ENCODE peak calls at places on chromosomes 11 and 22, in six cellular contexts. G, N, Q, J, K and D are unnamed samples. For H3K9me3, the result is how much of the 10 kb centered on the place peaks cover.

GRCh38 chr11:44779736-44780520 is 53.2 kb downstream of the TSPAN18 start:
- DNase-seq in Q (no peak), N (no peak), G (no peak), K (no peak), J (no peak), D (no peak)

GRCh38 chr11:117054382-117054781 is 43.8 kb downstream of the SIK3 start:
- DNase-seq in Q (no peak), J (no peak), G (no peak), K (no peak), N (no peak), D (no peak)

GRCh38 chr11:86588566-86589090 is 83.8 kb downstream of the ME3 start:
- DNase-seq in K (no peak), J (no peak), Q (no peak), N (no peak), G (no peak), D (no peak)

GRCh38 chr11:13337986-13338436 is 60.4 kb downstream of the BMAL1 start:
- DNase-seq in G (no peak), K (peak), J (no peak), N (no peak), Q (no peak), D (no peak)

GRCh38 chr22:23789638-23790037 is 2.9 kb downstream of the SMARCB1 start:
- DNase-seq in J (no peak), Q (no peak), N (no peak), K (no peak), G (no peak), D (no peak)

GRCh38 chr11:1879941-1880720 is 11.6 kb downstream of the PRR33 start:
- DNase-seq in J (no peak), N (peak), K (no peak), Q (peak), G (no peak), D (no peak)

GRCh38 chr22:46129390-46130041 is 20.8 kb upstream of the PPARA start:
- DNase-seq in K (no peak), J (no peak), N (no peak), G (no peak), Q (peak), D (no peak)

GRCh38 chr11:35084817-35085424 is 54.0 kb upstream of the CD44 start:
- DNase-seq in G (no peak), Q (no peak), K (no peak), J (no peak), N (no peak), D (no peak)

GRCh38 chr11:112024178-112024777 is 930 bp upstream of the DLAT start:
- DNase-seq in K (no peak), N (no peak), J (no peak), Q (no peak), G (no peak), D (no peak)

GRCh38 chr11:95059031-95059430 is 7.7 kb upstream of the SRSF8 start:
- DNase-seq in K (no peak), J (no peak), Q (no peak), G (no peak), N (no peak), D (no peak)

GRCh38 chr11:26286472-26287066 is 45.4 kb upstream of the ANO3 start:
- DNase-seq in K (no peak), N (peak), Q (peak), G (no peak), J (no peak), D (peak)

GRCh38 chr22:23754980-23755636 is 883 bp upstream of the VPREB3 start:
- DNase-seq in K (no peak), J (no peak), G (no peak), N (no peak), Q (no peak), D (no peak)

GRCh38 chr11:74680703-74681531 is 50.3 kb downstream of the CHRDL2 start:
- DNase-seq in G (no peak), J (no peak), Q (peak), N (no peak), K (no peak), D (no peak)

GRCh38 chr22:17258015-17258827 is 39.0 kb upstream of the ADA2 start:
- DNase-seq in N (peak), J (no peak), Q (peak), K (no peak), G (peak), D (peak)

GRCh38 chr11:12167098-12167999 is 57.0 kb downstream of the MICAL2 start:
- DNase-seq in G (no peak), Q (no peak), J (peak), K (no peak), N (peak), D (peak)

GRCh38 chr11:44507896-44508440 is 57.5 kb upstream of the CD82 start:
- DNase-seq in K (no peak), N (no peak), Q (no peak), G (no peak), J (no peak), D (no peak)

GRCh38 chr11:85718991-85719807 is 33.2 kb upstream of the CCDC89 start:
- DNase-seq in J (peak), N (peak), Q (peak), G (no peak), K (peak), D (peak)

GRCh38 chr11:76624515-76625379 is 45.8 kb downstream of the LRRC32 start:
- DNase-seq in K (no peak), G (no peak), Q (no peak), N (no peak), J (no peak), D (no peak)

GRCh38 chr11:46697303-46697702 is 3.1 kb downstream of the ARHGAP1 start:
- DNase-seq in K (no peak), N (no peak), G (no peak), J (no peak), Q (no peak), D (no peak)

GRCh38 chr11:117230981-117231636 is 764 bp downstream of the PCSK7 start:
- DNase-seq in K (no peak), J (no peak), G (no peak), Q (no peak), N (no peak), D (peak)

GRCh38 chr22:27022741-27023373 is 365.5 kb downstream of the MIAT start:
- DNase-seq in Q (no peak), N (no peak), G (no peak), K (no peak), J (no peak), D (no peak)

GRCh38 chr11:565921-566509 is 5.2 kb downstream of the RASSF7 start:
- DNase-seq in N (no peak), G (no peak), Q (no peak), K (no peak), J (no peak), D (peak)

GRCh38 chr11:802018-802617 is 2.9 kb downstream of the PIDD1 start:
- DNase-seq in Q (no peak), G (no peak), K (no peak), N (no peak), J (no peak), D (no peak)

GRCh38 chr11:13698147-13698546 is 29.7 kb downstream of the FAR1 start:
- DNase-seq in J (no peak), N (no peak), G (no peak), K (no peak), Q (no peak), D (no peak)

GRCh38 chr11:71153005-71153395 is 99.4 kb downstream of the SHANK2 start:
- DNase-seq in K (no peak), Q (peak), G (no peak), N (peak), J (no peak), D (peak)

GRCh38 chr22:47417699-47418098 is 655.2 kb downstream of the TBC1D22A start:
- DNase-seq in J (no peak), K (no peak), N (no peak), Q (no peak), G (no peak), D (no peak)

GRCh38 chr22:47422736-47423135 is 660.3 kb downstream of the TBC1D22A start:
- DNase-seq in G (no peak), N (no peak), J (no peak), Q (no peak), K (no peak), D (no peak)

GRCh38 chr22:47421846-47422245 is 659.4 kb downstream of the TBC1D22A start:
- DNase-seq in N (no peak), J (no peak), G (no peak), K (no peak), Q (no peak), D (no peak)

GRCh38 chr22:47419239-47419638 is 656.8 kb downstream of the TBC1D22A start:
- DNase-seq in J (no peak), G (no peak), Q (no peak), K (no peak), N (no peak), D (no peak)

DNA sequence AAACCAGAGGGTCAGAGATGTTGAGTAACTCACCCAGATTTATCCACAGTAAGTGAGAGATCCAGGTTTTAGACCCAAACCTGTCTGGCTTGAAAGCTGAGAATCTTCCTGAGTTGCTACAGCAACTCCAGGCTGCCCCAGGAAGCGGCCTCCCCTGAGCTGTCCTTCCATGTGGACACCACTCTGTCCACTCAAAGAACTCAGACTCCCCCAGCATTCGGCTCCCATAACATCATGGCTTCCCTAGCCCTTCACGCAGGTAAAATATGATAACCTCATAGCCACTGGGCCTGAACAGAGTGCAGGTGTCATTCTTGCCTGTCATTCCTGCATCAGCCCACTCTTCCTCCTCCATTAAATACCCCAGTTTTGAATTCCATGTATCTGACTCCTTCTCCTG is 657.8 kb downstream of the TBC1D22A start:
- DNase-seq in J (no peak), N (no peak), K (no peak), Q (no peak), G (no peak), D (no peak)
- H3K9me3 ChIP-seq in J (under half), N (under half), K (under half), Q (under half), G (under half), D (half or more)

DNA sequence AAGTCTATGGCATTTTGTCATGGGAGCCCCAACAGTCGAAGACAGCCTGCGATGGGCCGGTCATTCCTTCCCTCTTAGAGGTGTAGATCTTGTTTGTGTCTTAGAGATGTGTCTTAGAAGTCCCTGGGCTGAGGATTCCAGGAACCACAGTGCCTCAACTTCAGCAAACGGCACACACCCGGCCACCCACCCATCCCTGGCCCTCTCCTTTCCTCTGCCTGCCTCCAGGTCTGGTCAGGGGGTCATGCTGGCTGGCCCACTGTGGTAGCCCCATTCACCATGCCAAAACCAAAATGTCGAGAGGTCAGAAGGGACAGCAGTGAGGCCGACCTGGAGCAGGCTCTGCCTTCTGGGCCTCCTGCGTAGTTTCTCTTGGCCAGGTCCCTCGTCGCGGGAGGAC is 857.9 kb downstream of the TBC1D22A start:
- DNase-seq in J (no peak), Q (no peak), N (no peak), K (no peak), G (no peak), D (no peak)
- H3K9me3 ChIP-seq in J (under half), Q (under half), N (under half), K (half or more), G (under half), D (under half)

GRCh38 chr11:106305458-106305857 is 228.0 kb downstream of the AASDHPPT start:
- DNase-seq in Q (no peak), J (no peak), K (no peak), N (no peak), G (no peak), D (peak)

GRCh38 chr11:106306942-106307341 is 229.5 kb downstream of the AASDHPPT start:
- DNase-seq in N (peak), K (no peak), Q (peak), G (no peak), J (no peak), D (peak)

GRCh38 chr11:106309070-106309684 is 231.7 kb downstream of the AASDHPPT start:
- DNase-seq in J (no peak), N (no peak), G (no peak), K (no peak), Q (no peak), D (no peak)

GRCh38 chr11:106302416-106302815 is 225.0 kb downstream of the AASDHPPT start:
- DNase-seq in N (no peak), Q (no peak), K (no peak), J (no peak), G (no peak), D (no peak)

DNA sequence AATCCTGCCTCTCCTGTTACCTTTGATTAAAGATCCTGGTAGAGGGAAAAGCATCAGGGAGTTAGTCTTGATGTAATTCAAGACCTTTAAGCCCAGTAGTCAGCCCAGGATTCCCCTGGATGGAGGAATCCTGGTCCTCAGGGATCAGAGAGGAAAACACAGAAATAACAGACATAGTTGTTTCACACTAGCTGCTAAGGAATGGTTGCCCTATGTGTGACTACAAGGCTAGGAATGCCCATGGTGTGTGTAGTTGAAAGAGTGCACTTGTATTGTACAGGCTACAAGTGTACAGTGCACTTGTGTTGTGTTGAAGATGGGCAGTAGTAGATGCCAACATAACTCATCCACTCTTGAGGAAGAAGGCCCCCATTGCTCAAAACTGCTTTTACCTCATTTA is 226.8 kb downstream of the AASDHPPT start:
- DNase-seq in N (no peak), G (no peak), K (peak), J (no peak), Q (no peak), D (peak)
- H3K9me3 ChIP-seq in N (under half), G (under half), K (under half), J (under half), Q (under half), D (under half)

GRCh38 chr11:38130514-38130913 is 1532.5 kb upstream of the RAG2 start:
- DNase-seq in Q (no peak), N (no peak), K (no peak), G (no peak), J (no peak), D (no peak)
- H3K9me3 ChIP-seq in Q (under half), N (under half), K (under half), G (under half), J (under half), D (under half)

GRCh38 chr22:49026476-49027121 is 801.1 kb downstream of the BRD1 start:
- DNase-seq in N (no peak), Q (peak), G (no peak), J (no peak), K (no peak), D (no peak)

GRCh38 chr22:49025791-49026475 is 801.7 kb downstream of the BRD1 start:
- DNase-seq in K (no peak), Q (no peak), G (no peak), N (no peak), J (no peak), D (no peak)

GRCh38 chr22:49024775-49025440 is 802.8 kb downstream of the BRD1 start:
- DNase-seq in N (no peak), K (no peak), G (no peak), Q (no peak), J (no peak), D (no peak)

GRCh38 chr22:49027122-49027670 is 800.5 kb downstream of the BRD1 start:
- DNase-seq in Q (no peak), G (no peak), K (no peak), N (no peak), J (no peak), D (no peak)

GRCh38 chr22:49028111-49028510 is 799.6 kb downstream of the BRD1 start:
- DNase-seq in J (no peak), G (no peak), N (no peak), K (no peak), Q (no peak), D (no peak)
- H3K9me3 ChIP-seq in J (under half), G (under half), N (under half), K (half or more), Q (under half), D (under half)

DNA sequence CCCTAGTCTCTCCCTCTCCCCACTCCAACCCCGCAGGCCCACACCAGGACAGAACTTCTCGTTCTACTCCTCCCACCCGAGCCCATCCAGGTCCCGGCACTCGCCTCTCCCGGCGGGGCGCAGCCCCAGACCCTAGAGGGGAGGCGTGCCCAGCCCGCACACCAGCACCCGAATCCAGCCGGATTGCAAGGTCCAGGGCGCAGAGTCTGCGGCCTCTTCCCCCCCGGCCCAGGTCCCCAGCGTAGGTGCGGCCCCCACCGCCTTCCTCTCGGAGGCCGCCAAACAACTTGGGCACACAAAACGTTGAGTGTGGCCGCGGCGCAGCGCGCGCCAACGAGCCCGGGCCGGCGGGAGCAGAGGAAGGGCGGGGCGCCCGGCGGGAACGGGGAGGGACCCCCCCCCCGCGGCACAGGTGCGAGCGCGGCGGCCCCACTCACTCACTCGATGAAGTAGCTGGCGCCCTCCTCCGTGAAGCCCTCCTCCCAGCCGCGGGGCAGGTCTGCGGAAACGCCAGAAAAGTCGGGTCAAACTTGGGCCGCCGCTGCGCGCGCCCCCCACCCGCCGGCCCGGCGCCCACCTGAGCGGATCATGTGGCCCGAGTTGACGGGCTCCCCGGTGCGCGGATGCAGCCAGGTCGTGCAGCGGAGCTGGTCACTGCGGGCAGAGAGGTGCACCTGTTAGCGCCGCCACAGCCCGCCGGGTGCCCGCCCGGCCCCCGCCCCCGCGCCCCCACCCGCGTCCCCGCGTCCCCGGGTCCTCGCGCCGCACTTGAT is 480 bp downstream of the PLEKHA7 start:
- DNase-seq in N (peak), G (peak), K (no peak), J (no peak), Q (peak), D (peak)
- H3K9me3 ChIP-seq in N (under half), G (under half), K (under half), J (under half), Q (under half), D (under half)

GRCh38 chr11:54832676-54833075 is 126.0 kb downstream of the OR4A5 start:
- DNase-seq in K (no peak), G (no peak), N (no peak), J (no peak), Q (no peak), D (no peak)
- H3K9me3 ChIP-seq in K (under half), G (under half), N (under half), J (under half), Q (under half), D (under half)